ENCODE peak calls at places on chromosomes 3 and 15, in four cellular contexts. One of them, this sample, is unnamed.

GRCh38 chr15:67892559-67893377 is 52.9 kb upstream of the RNU6-1 start:
- DNase-seq in fibroblast of the aortic adventitia: peak; percentile 85
- DNase-seq in stimulated activated CD8-positive, alpha-beta memory T cell treated with anti-CD3 and anti-CD28 coated beads, Interleukin-2, amount 100 ng/mL, for 48 hours: no peak
- DNase-seq in activated effector memory CD4-positive, alpha-beta T cell treated with anti-CD3 and anti-CD28 coated beads, Interleukin-2, amount 50 U/mL, for 16 hours: no peak
- DNase-seq in this sample: no peak

GRCh38 chr3:48402907-48403306 is 27.0 kb downstream of the PLXNB1 start:
- DNase-seq in fibroblast of the aortic adventitia: no peak
- DNase-seq in activated effector memory CD4-positive, alpha-beta T cell treated with anti-CD3 and anti-CD28 coated beads, Interleukin-2, amount 50 U/mL, for 16 hours: no peak
- DNase-seq in stimulated activated CD8-positive, alpha-beta memory T cell treated with anti-CD3 and anti-CD28 coated beads, Interleukin-2, amount 100 ng/mL, for 48 hours: no peak
- DNase-seq in this sample: no peak

GRCh38 chr3:51860703-51861665 is at the start of gene IQCF2:
- DNase-seq in fibroblast of the aortic adventitia: no peak
- DNase-seq in stimulated activated CD8-positive, alpha-beta memory T cell treated with anti-CD3 and anti-CD28 coated beads, Interleukin-2, amount 100 ng/mL, for 48 hours: no peak
- DNase-seq in activated effector memory CD4-positive, alpha-beta T cell treated with anti-CD3 and anti-CD28 coated beads, Interleukin-2, amount 50 U/mL, for 16 hours: no peak
- DNase-seq in this sample: no peak

GRCh38 chr3:46881819-46882376 is 4.4 kb downstream of the PTH1R start:
- DNase-seq in fibroblast of the aortic adventitia: no peak
- DNase-seq in activated effector memory CD4-positive, alpha-beta T cell treated with anti-CD3 and anti-CD28 coated beads, Interleukin-2, amount 50 U/mL, for 16 hours: peak; percentile 67
- DNase-seq in stimulated activated CD8-positive, alpha-beta memory T cell treated with anti-CD3 and anti-CD28 coated beads, Interleukin-2, amount 100 ng/mL, for 48 hours: no peak
- DNase-seq in this sample: no peak

GRCh38 chr15:69092159-69092558 is 68.3 kb upstream of the GLCE start:
- DNase-seq in activated effector memory CD4-positive, alpha-beta T cell treated with anti-CD3 and anti-CD28 coated beads, Interleukin-2, amount 50 U/mL, for 16 hours: no peak
- DNase-seq in stimulated activated CD8-positive, alpha-beta memory T cell treated with anti-CD3 and anti-CD28 coated beads, Interleukin-2, amount 100 ng/mL, for 48 hours: no peak
- DNase-seq in fibroblast of the aortic adventitia: peak; percentile 15
- DNase-seq in this sample: no peak

GRCh38 chr3:150666167-150666566 is 37.6 kb downstream of the ERICH6 start:
- DNase-seq in activated effector memory CD4-positive, alpha-beta T cell treated with anti-CD3 and anti-CD28 coated beads, Interleukin-2, amount 50 U/mL, for 16 hours: no peak
- DNase-seq in fibroblast of the aortic adventitia: no peak
- DNase-seq in stimulated activated CD8-positive, alpha-beta memory T cell treated with anti-CD3 and anti-CD28 coated beads, Interleukin-2, amount 100 ng/mL, for 48 hours: no peak
- DNase-seq in this sample: no peak

GRCh38 chr3:197378987-197379718 is 80.7 kb upstream of the DLG1 start:
- DNase-seq in fibroblast of the aortic adventitia: no peak
- DNase-seq in stimulated activated CD8-positive, alpha-beta memory T cell treated with anti-CD3 and anti-CD28 coated beads, Interleukin-2, amount 100 ng/mL, for 48 hours: no peak
- DNase-seq in activated effector memory CD4-positive, alpha-beta T cell treated with anti-CD3 and anti-CD28 coated beads, Interleukin-2, amount 50 U/mL, for 16 hours: no peak
- DNase-seq in this sample: no peak

GRCh38 chr3:16357698-16358097 is 92.7 kb downstream of the OXNAD1 start:
- DNase-seq in stimulated activated CD8-positive, alpha-beta memory T cell treated with anti-CD3 and anti-CD28 coated beads, Interleukin-2, amount 100 ng/mL, for 48 hours: no peak
- DNase-seq in fibroblast of the aortic adventitia: peak; percentile 57
- DNase-seq in activated effector memory CD4-positive, alpha-beta T cell treated with anti-CD3 and anti-CD28 coated beads, Interleukin-2, amount 50 U/mL, for 16 hours: no peak
- DNase-seq in this sample: no peak

GRCh38 chr3:154334973-154335420 is 10.7 kb upstream of the DHX36 start:
- DNase-seq in activated effector memory CD4-positive, alpha-beta T cell treated with anti-CD3 and anti-CD28 coated beads, Interleukin-2, amount 50 U/mL, for 16 hours: no peak
- DNase-seq in fibroblast of the aortic adventitia: peak; percentile 64
- DNase-seq in stimulated activated CD8-positive, alpha-beta memory T cell treated with anti-CD3 and anti-CD28 coated beads, Interleukin-2, amount 100 ng/mL, for 48 hours: no peak
- DNase-seq in this sample: peak; percentile 22

GRCh38 chr3:171013822-171014748 is 12.4 kb downstream of the SLC2A2 start:
- DNase-seq in stimulated activated CD8-positive, alpha-beta memory T cell treated with anti-CD3 and anti-CD28 coated beads, Interleukin-2, amount 100 ng/mL, for 48 hours: no peak
- DNase-seq in activated effector memory CD4-positive, alpha-beta T cell treated with anti-CD3 and anti-CD28 coated beads, Interleukin-2, amount 50 U/mL, for 16 hours: no peak
- DNase-seq in fibroblast of the aortic adventitia: peak; percentile 65
- DNase-seq in this sample: no peak

GRCh38 chr15:45684533-45684932 is 49.7 kb downstream of the SQOR start:
- DNase-seq in stimulated activated CD8-positive, alpha-beta memory T cell treated with anti-CD3 and anti-CD28 coated beads, Interleukin-2, amount 100 ng/mL, for 48 hours: no peak
- DNase-seq in fibroblast of the aortic adventitia: no peak
- DNase-seq in activated effector memory CD4-positive, alpha-beta T cell treated with anti-CD3 and anti-CD28 coated beads, Interleukin-2, amount 50 U/mL, for 16 hours: no peak
- DNase-seq in this sample: no peak

GRCh38 chr3:134598813-134599563 is 51.8 kb downstream of the KY start:
- DNase-seq in activated effector memory CD4-positive, alpha-beta T cell treated with anti-CD3 and anti-CD28 coated beads, Interleukin-2, amount 50 U/mL, for 16 hours: no peak
- DNase-seq in stimulated activated CD8-positive, alpha-beta memory T cell treated with anti-CD3 and anti-CD28 coated beads, Interleukin-2, amount 100 ng/mL, for 48 hours: no peak
- DNase-seq in fibroblast of the aortic adventitia: no peak
- DNase-seq in this sample: no peak

GRCh38 chr15:71114066-71114680 is 1.1 kb upstream of the THSD4 start:
- DNase-seq in stimulated activated CD8-positive, alpha-beta memory T cell treated with anti-CD3 and anti-CD28 coated beads, Interleukin-2, amount 100 ng/mL, for 48 hours: no peak
- DNase-seq in fibroblast of the aortic adventitia: no peak
- DNase-seq in activated effector memory CD4-positive, alpha-beta T cell treated with anti-CD3 and anti-CD28 coated beads, Interleukin-2, amount 50 U/mL, for 16 hours: no peak
- DNase-seq in this sample: peak; percentile 43

GRCh38 chr3:70754314-70754713 is 441.9 kb upstream of the MDFIC2 start:
- DNase-seq in activated effector memory CD4-positive, alpha-beta T cell treated with anti-CD3 and anti-CD28 coated beads, Interleukin-2, amount 50 U/mL, for 16 hours: no peak
- DNase-seq in fibroblast of the aortic adventitia: peak; percentile 31
- DNase-seq in stimulated activated CD8-positive, alpha-beta memory T cell treated with anti-CD3 and anti-CD28 coated beads, Interleukin-2, amount 100 ng/mL, for 48 hours: no peak
- DNase-seq in this sample: no peak

GRCh38 chr3:59266551-59266950 is 216.7 kb upstream of the CFAP20DC start:
- DNase-seq in stimulated activated CD8-positive, alpha-beta memory T cell treated with anti-CD3 and anti-CD28 coated beads, Interleukin-2, amount 100 ng/mL, for 48 hours: no peak
- DNase-seq in activated effector memory CD4-positive, alpha-beta T cell treated with anti-CD3 and anti-CD28 coated beads, Interleukin-2, amount 50 U/mL, for 16 hours: no peak
- DNase-seq in fibroblast of the aortic adventitia: peak; percentile 47
- DNase-seq in this sample: no peak

GRCh38 chr3:4503050-4503449 is 9.9 kb downstream of the ITPR1 start:
- DNase-seq in activated effector memory CD4-positive, alpha-beta T cell treated with anti-CD3 and anti-CD28 coated beads, Interleukin-2, amount 50 U/mL, for 16 hours: no peak
- DNase-seq in stimulated activated CD8-positive, alpha-beta memory T cell treated with anti-CD3 and anti-CD28 coated beads, Interleukin-2, amount 100 ng/mL, for 48 hours: no peak
- DNase-seq in fibroblast of the aortic adventitia: no peak
- DNase-seq in this sample: no peak

GRCh38 chr3:177150218-177150916 is 46.9 kb downstream of the TBL1XR1 start:
- DNase-seq in activated effector memory CD4-positive, alpha-beta T cell treated with anti-CD3 and anti-CD28 coated beads, Interleukin-2, amount 50 U/mL, for 16 hours: no peak
- DNase-seq in fibroblast of the aortic adventitia: peak; percentile 41
- DNase-seq in stimulated activated CD8-positive, alpha-beta memory T cell treated with anti-CD3 and anti-CD28 coated beads, Interleukin-2, amount 100 ng/mL, for 48 hours: no peak
- DNase-seq in this sample: no peak

GRCh38 chr3:8776406-8776805 is 7.0 kb upstream of the OXTR start:
- DNase-seq in stimulated activated CD8-positive, alpha-beta memory T cell treated with anti-CD3 and anti-CD28 coated beads, Interleukin-2, amount 100 ng/mL, for 48 hours: no peak
- DNase-seq in fibroblast of the aortic adventitia: peak; percentile 83
- DNase-seq in activated effector memory CD4-positive, alpha-beta T cell treated with anti-CD3 and anti-CD28 coated beads, Interleukin-2, amount 50 U/mL, for 16 hours: no peak
- DNase-seq in this sample: no peak

GRCh38 chr15:75884041-75884440 is 19.6 kb upstream of the FBXO22 start:
- DNase-seq in stimulated activated CD8-positive, alpha-beta memory T cell treated with anti-CD3 and anti-CD28 coated beads, Interleukin-2, amount 100 ng/mL, for 48 hours: no peak
- DNase-seq in activated effector memory CD4-positive, alpha-beta T cell treated with anti-CD3 and anti-CD28 coated beads, Interleukin-2, amount 50 U/mL, for 16 hours: no peak
- DNase-seq in fibroblast of the aortic adventitia: peak; percentile 68
- DNase-seq in this sample: no peak

GRCh38 chr15:61839541-61839940 is 220.7 kb downstream of the VPS13C start:
- DNase-seq in stimulated activated CD8-positive, alpha-beta memory T cell treated with anti-CD3 and anti-CD28 coated beads, Interleukin-2, amount 100 ng/mL, for 48 hours: no peak
- DNase-seq in activated effector memory CD4-positive, alpha-beta T cell treated with anti-CD3 and anti-CD28 coated beads, Interleukin-2, amount 50 U/mL, for 16 hours: no peak
- DNase-seq in fibroblast of the aortic adventitia: peak; percentile 25
- DNase-seq in this sample: no peak

GRCh38 chr15:78767331-78767951 is 43.8 kb downstream of the ADAMTS7 start:
- DNase-seq in stimulated activated CD8-positive, alpha-beta memory T cell treated with anti-CD3 and anti-CD28 coated beads, Interleukin-2, amount 100 ng/mL, for 48 hours: no peak
- DNase-seq in activated effector memory CD4-positive, alpha-beta T cell treated with anti-CD3 and anti-CD28 coated beads, Interleukin-2, amount 50 U/mL, for 16 hours: no peak
- DNase-seq in fibroblast of the aortic adventitia: no peak
- DNase-seq in this sample: no peak

This sample was measured in NCI-H748 treated with DMSO at 0.1 percent for 48 hours.